ENCODE peak calls at places on chromosomes 2 and 18, in seven cellular contexts. G, A, S, T, W, I and Q are unnamed samples.

GRCh38 chr18:77058186-77058847 is 74.3 kb downstream of the MBP start:
- DNase-seq in G (no peak), A (no peak), S (no peak), T (no peak), W (no peak), I (peak), Q (no peak)

GRCh38 chr18:55124078-55124477 is 164.8 kb upstream of the CCDC68 start:
- DNase-seq in G (no peak), A (peak), S (no peak), T (no peak), W (no peak), I (no peak), Q (no peak)

GRCh38 chr2:64056021-64056420 is 36.8 kb upstream of the VPS54 start:
- DNase-seq in G (no peak), A (no peak), S (no peak), T (no peak), W (no peak), I (no peak), Q (no peak)

GRCh38 chr2:45935791-45936622 is 284.5 kb downstream of the PRKCE start:
- DNase-seq in G (peak), A (peak), S (peak), T (peak), W (peak), I (peak), Q (peak)

GRCh38 chr18:76488190-76488589 is 6.9 kb downstream of the ZNF516 start:
- DNase-seq in G (no peak), A (peak), S (no peak), T (no peak), W (no peak), I (no peak), Q (no peak)

GRCh38 chr2:15677141-15677911 is 85.7 kb downstream of the DDX1 start:
- DNase-seq in G (no peak), A (no peak), S (no peak), T (no peak), W (peak), I (no peak), Q (no peak)

GRCh38 chr2:222609391-222609790 is 46.5 kb downstream of the FARSB start:
- DNase-seq in G (no peak), A (peak), S (no peak), T (no peak), W (no peak), I (no peak), Q (no peak)

GRCh38 chr2:39947294-39948015 is 168.4 kb upstream of the THUMPD2 start:
- DNase-seq in G (no peak), A (no peak), S (no peak), T (no peak), W (no peak), I (no peak), Q (no peak)

GRCh38 chr2:237465515-237466227 is 21.4 kb upstream of the MLPH start:
- DNase-seq in G (peak), A (peak), S (no peak), T (no peak), W (no peak), I (no peak), Q (no peak)

GRCh38 chr18:159037-159652 is 788 bp downstream of the USP14 start:
- DNase-seq in G (no peak), A (peak), S (peak), T (peak), W (peak), I (no peak), Q (no peak)

GRCh38 chr18:35484034-35484433 is 13.7 kb downstream of the INO80C start:
- DNase-seq in G (no peak), A (no peak), S (no peak), T (peak), W (no peak), I (no peak), Q (no peak)

GRCh38 chr2:158459161-158460003 is 2.6 kb downstream of the PKP4 start:
- DNase-seq in G (no peak), A (no peak), S (peak), T (no peak), W (no peak), I (no peak), Q (no peak)

GRCh38 chr2:46644690-46645385 is 165.5 kb downstream of the TMEM247 start:
- DNase-seq in G (no peak), A (peak), S (no peak), T (no peak), W (no peak), I (no peak), Q (no peak)

GRCh38 chr2:224217962-224218347 is 178.9 kb upstream of the SERPINE2 start:
- DNase-seq in G (no peak), A (peak), S (no peak), T (no peak), W (no peak), I (no peak), Q (no peak)

GRCh38 chr2:26477911-26478253 is at the start of gene OTOF:
- DNase-seq in G (no peak), A (peak), S (no peak), T (no peak), W (no peak), I (no peak), Q (no peak)

GRCh38 chr18:21904856-21905255 is 164.3 kb downstream of the MIB1 start:
- DNase-seq in G (no peak), A (no peak), S (no peak), T (no peak), W (no peak), I (no peak), Q (no peak)

GRCh38 chr2:216339456-216340279 is 32.6 kb downstream of the MARCHF4 start:
- DNase-seq in G (no peak), A (peak), S (no peak), T (no peak), W (peak), I (no peak), Q (peak)
- TF ChIP-seq CTCF in G (no peak), A (peak), S (no peak), T (no peak), W (peak), I (no peak), Q (no peak)

GRCh38 chr2:193778293-193778692 is 1583.6 kb upstream of the TMEFF2 start:
- DNase-seq in G (no peak), A (no peak), S (no peak), T (no peak), W (no peak), I (no peak), Q (no peak)

DNA sequence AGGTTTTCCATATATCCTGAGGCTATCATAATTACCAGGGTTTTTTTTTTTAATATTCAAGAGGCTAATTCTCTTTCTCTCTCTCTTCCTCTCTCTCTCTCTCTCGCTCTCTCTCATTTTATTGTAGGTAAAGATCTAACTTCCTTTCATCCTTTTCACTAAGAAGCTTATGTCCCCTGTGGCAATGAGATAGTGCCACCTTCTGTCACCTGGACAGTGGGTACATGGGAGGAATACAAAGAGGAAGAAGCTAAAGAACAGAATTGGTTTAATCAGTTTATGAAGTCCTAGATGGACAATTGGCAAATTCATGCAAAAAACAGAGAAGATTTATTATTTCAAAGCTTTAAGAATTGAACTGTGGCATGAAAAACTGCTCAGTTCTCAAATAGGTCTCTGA is 1582.3 kb upstream of the TMEFF2 start:
- DNase-seq in G (no peak), A (no peak), S (no peak), T (no peak), W (no peak), I (no peak), Q (no peak)
- TF ChIP-seq CTCF in G (no peak), A (no peak), S (peak), T (no peak), W (no peak), I (no peak), Q (no peak)

GRCh38 chr2:195168369-195168768 is 488.7 kb upstream of the SLC39A10 start:
- DNase-seq in G (no peak), A (no peak), S (no peak), T (no peak), W (no peak), I (no peak), Q (no peak)
- TF ChIP-seq CTCF in G (no peak), A (no peak), S (no peak), T (no peak), W (no peak), I (no peak), Q (no peak)

DNA sequence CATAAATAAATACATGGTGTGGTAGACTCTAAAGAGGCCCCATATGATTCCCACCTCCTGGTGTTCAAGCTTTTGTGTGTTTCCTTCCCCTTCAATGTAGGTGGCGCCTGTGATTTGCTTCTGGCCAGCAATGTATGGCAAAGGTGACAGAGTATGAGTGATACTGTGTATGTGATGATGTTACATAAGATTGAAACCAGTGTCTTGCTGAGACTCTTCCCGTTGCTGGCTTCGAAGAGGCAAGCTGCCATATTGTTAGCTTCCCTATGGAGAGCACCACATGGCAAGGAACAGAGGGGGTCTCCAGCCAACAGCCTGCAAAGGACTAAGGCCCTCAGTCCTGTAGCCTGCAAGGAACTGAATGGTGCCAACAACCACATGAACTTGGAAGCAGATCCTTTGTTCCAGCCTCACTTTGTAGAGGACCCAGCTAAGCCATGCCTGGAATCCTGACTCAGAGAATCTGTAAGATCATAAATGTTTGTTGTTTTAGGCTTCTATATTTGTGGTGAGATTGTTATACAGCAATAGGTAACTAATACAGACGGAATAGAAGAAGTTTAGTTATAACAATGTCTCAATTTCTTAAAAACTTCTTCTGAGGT is 1.7 kb upstream of the SMAD4 start:
- DNase-seq in G (no peak), A (peak), S (peak), T (peak), W (no peak), I (no peak), Q (no peak)
- TF ChIP-seq CTCF in G (peak), A (peak), S (peak), T (peak), W (no peak), I (no peak), Q (no peak)

GRCh38 chr18:61841709-61842108 is 51.1 kb downstream of the RNF152 start:
- DNase-seq in G (no peak), A (no peak), S (no peak), T (no peak), W (no peak), I (no peak), Q (no peak)
- TF ChIP-seq CTCF in G (no peak), A (no peak), S (no peak), T (no peak), W (no peak), I (no peak), Q (no peak)

GRCh38 chr2:43774617-43775016 is 778 bp downstream of the DYNC2LI1 start:
- DNase-seq in G (no peak), A (no peak), S (no peak), T (no peak), W (no peak), I (no peak), Q (no peak)
- TF ChIP-seq CTCF in G (no peak), A (no peak), S (no peak), T (no peak), W (no peak), I (no peak), Q (no peak)

DNA sequence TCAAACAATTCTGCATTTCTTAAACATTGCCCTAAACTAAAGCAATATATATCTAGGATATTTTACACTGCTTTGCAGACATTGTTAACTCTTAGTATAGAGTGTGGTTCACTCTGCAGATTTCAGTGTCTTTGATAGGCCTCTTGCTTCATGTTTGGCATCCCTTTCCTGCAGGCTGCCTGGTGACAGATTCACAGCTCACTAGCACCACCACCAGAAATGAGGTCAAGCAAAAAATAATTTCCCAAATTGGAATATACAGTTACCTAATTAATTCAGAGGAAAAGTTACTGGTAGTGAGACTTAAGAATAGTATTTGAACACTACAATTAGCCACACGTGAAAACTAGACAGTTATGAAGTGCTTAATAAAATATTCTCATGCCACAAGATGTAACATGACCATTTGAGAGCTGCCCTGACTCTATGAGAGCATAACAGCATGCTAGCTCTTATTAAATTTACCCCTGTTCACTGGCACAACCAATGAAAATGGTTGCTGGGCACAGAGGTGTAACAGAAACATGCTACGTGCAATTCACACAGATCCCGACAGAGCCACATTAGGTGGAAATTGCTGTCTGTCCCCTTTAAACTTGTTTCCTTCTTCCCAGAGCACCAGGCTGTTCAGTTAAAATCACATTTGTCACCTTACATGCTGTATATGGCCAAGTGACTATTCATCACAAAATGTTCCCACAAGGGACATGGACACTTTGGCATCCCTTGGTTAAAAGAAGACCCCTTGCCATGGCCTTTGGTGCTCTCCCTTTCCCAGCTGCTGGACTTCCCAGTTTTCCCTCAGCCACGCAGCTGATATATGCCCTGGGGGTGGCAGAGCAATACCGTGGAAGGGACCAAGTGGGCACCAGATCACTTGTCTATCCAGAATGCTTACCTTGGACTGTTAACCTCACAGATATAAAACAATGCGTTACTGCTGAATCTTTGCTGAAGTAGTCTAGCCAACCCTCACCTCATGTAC is 35.7 kb downstream of the PAIP2B start:
- DNase-seq in G (no peak), A (peak), S (peak), T (no peak), W (peak), I (no peak), Q (no peak)
- TF ChIP-seq CTCF in G (peak), A (peak), S (peak), T (peak), W (peak), I (no peak), Q (no peak)

GRCh38 chr2:12376025-12376424 is 340.7 kb upstream of the TRIB2 start:
- DNase-seq in G (no peak), A (no peak), S (no peak), T (no peak), W (no peak), I (no peak), Q (no peak)

GRCh38 chr2:12381543-12382323 is 335.0 kb upstream of the TRIB2 start:
- DNase-seq in G (no peak), A (peak), S (no peak), T (no peak), W (no peak), I (no peak), Q (no peak)

GRCh38 chr2:12379143-12379542 is 337.6 kb upstream of the TRIB2 start:
- DNase-seq in G (no peak), A (no peak), S (no peak), T (no peak), W (no peak), I (no peak), Q (no peak)
- TF ChIP-seq CTCF in G (no peak), A (no peak), S (no peak), T (no peak), W (no peak), I (no peak), Q (no peak)

GRCh38 chr18:26961805-26962204 is 96.3 kb upstream of the AQP4 start:
- DNase-seq in G (no peak), A (no peak), S (no peak), T (no peak), W (no peak), I (no peak), Q (no peak)

GRCh38 chr18:26965206-26965605 is 99.7 kb upstream of the AQP4 start:
- DNase-seq in G (no peak), A (no peak), S (no peak), T (no peak), W (no peak), I (no peak), Q (no peak)

GRCh38 chr18:26960901-26961300 is 95.4 kb upstream of the AQP4 start:
- DNase-seq in G (no peak), A (no peak), S (no peak), T (no peak), W (no peak), I (no peak), Q (no peak)

DNA sequence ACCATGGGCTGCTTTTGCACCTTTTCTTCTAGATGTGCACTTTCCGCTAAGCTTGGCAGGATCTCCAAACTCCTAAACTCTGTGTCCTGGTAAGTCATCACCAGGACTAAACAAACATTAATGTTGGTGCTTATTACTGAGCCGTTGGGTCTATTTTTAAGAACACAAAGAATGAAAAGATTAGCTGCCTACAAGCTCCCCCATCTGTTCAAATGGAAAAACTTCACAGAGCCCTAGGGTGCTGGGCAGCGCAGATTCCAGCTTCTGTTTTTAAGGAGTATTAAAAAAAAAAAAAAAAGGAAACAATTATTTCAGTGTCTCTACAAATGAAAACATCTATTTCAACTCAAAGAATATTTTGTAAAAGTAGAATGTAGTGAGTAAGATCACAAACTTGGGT is 97.8 kb upstream of the AQP4 start:
- DNase-seq in G (no peak), A (no peak), S (no peak), T (no peak), W (peak), I (no peak), Q (no peak)
- TF ChIP-seq CTCF in G (peak), A (no peak), S (peak), T (no peak), W (peak), I (no peak), Q (no peak)

GRCh38 chr18:63325086-63325686 is 5.6 kb upstream of the BCL2 start:
- DNase-seq in G (no peak), A (no peak), S (no peak), T (no peak), W (no peak), I (no peak), Q (no peak)

GRCh38 chr18:63321291-63321690 is 1.7 kb upstream of the BCL2 start:
- DNase-seq in G (no peak), A (no peak), S (no peak), T (no peak), W (no peak), I (no peak), Q (no peak)

GRCh38 chr18:63320690-63321265 is 1.2 kb upstream of the BCL2 start:
- DNase-seq in G (no peak), A (peak), S (peak), T (peak), W (peak), I (peak), Q (peak)

GRCh38 chr18:63322246-63322645 is 2.7 kb upstream of the BCL2 start:
- DNase-seq in G (no peak), A (no peak), S (no peak), T (no peak), W (no peak), I (no peak), Q (no peak)

DNA sequence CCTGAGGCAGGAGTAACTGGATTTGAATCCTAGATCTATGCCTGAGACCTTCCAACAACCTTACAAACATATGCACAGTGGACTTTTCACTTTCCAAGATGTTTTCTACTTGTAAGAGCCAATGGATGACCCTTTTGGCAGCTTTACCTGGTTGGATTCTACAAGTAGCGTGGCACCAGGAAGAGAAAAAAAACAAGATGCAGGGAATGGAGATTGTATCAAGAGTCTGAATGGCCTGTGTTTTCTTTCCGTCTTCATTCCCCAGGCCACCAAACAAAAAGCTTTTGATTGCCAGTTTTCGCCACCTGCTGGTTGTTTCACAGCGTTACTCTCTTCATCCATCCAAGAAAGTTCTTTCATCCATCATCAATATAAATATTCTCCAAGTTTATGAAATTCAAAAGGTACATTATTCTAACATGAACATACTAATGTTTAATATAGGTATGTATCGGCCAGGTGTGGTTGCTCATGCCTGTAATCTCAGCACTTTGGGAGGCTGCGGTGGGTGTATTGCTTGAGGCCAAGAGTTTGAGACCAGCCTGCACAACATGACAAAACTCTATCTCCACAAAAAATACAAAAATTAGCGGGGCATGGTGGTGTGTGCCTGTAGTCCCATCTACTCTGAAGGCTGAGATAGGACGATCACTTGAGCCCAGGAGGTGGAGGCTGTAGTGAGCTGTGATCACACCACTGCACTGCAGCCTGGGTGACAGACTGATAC is 3.5 kb upstream of the BCL2 start:
- DNase-seq in G (no peak), A (peak), S (peak), T (peak), W (peak), I (peak), Q (peak)
- TF ChIP-seq CTCF in G (peak), A (peak), S (peak), T (peak), W (peak), I (peak), Q (peak)